ENCODE peak calls at places on chromosomes 16 and 17, in eight cellular contexts. J is GM13977, H is putamen, Z is coronary artery, U is NCI-H2107, S is GM10248, B is RWPE1, L is NCI-H69. T is an unnamed sample.

GRCh38 chr17:73647331-73647730 is 3.1 kb upstream of the SDK2 start:
- DNase-seq in S (no peak), B (no peak), U (no peak), L (peak), H (no peak), J (no peak), Z (peak), T (no peak)

GRCh38 chr16:87721622-87722565 is 43.9 kb downstream of the KLHDC4 start:
- DNase-seq in B (no peak), S (no peak), H (no peak), U (no peak), Z (no peak), J (no peak), L (no peak), T (no peak)

GRCh38 chr16:66849021-66849420 is 4.8 kb downstream of the CA7 start:
- DNase-seq in U (no peak), Z (no peak), L (no peak), B (no peak), H (no peak), S (no peak), J (no peak), T (no peak)

GRCh38 chr17:82370471-82371332 is 863 bp upstream of the UTS2R start:
- DNase-seq in L (no peak), J (no peak), Z (no peak), S (peak), B (no peak), U (no peak), H (no peak), T (no peak)

GRCh38 chr16:1378087-1378803 is 26.5 kb downstream of the GNPTG start:
- DNase-seq in J (no peak), U (no peak), B (no peak), L (peak), Z (no peak), H (no peak), S (no peak), T (no peak)

GRCh38 chr17:40065771-40066510 is 3.2 kb downstream of the THRA start:
- DNase-seq in H (no peak), L (no peak), J (no peak), U (no peak), S (no peak), Z (no peak), B (no peak), T (no peak)

GRCh38 chr17:15957608-15958307 is 12.8 kb downstream of the ADORA2B start:
- DNase-seq in Z (no peak), B (no peak), U (no peak), S (no peak), H (no peak), J (no peak), L (peak), T (no peak)

GRCh38 chr17:71759422-71760060 is 361.3 kb upstream of the SOX9 start:
- DNase-seq in U (no peak), H (no peak), J (no peak), B (no peak), L (peak), S (no peak), Z (no peak), T (no peak)

GRCh38 chr16:88566158-88566557 is 4.0 kb upstream of the ZC3H18 start:
- DNase-seq in J (no peak), Z (no peak), B (no peak), L (no peak), S (no peak), H (peak), U (no peak), T (no peak)

GRCh38 chr16:79276506-79276905 is 324.0 kb downstream of the MAF start:
- DNase-seq in Z (no peak), H (no peak), U (no peak), L (no peak), B (no peak), S (no peak), J (no peak), T (no peak)

GRCh38 chr17:81329279-81329926 is 34.3 kb upstream of the SLC38A10 start:
- DNase-seq in Z (no peak), J (no peak), B (peak), H (no peak), S (peak), U (peak), L (peak), T (no peak)

GRCh38 chr17:45992904-45993303 is 6.1 kb upstream of the STH start:
- DNase-seq in U (no peak), B (no peak), J (no peak), Z (no peak), H (no peak), S (no peak), L (no peak), T (no peak)

GRCh38 chr17:45231481-45232116 is 9.9 kb downstream of the FMNL1 start:
- DNase-seq in S (no peak), L (peak), Z (no peak), U (no peak), H (no peak), J (no peak), B (no peak), T (no peak)

GRCh38 chr17:32382526-32383223 is 32.7 kb downstream of the ZNF207 start:
- DNase-seq in S (no peak), U (no peak), H (no peak), B (no peak), L (no peak), J (no peak), Z (no peak), T (no peak)

GRCh38 chr17:57943645-57944044 is 11.6 kb downstream of the CUEDC1 start:
- DNase-seq in B (no peak), H (no peak), L (no peak), U (no peak), S (no peak), J (no peak), Z (no peak), T (no peak)

GRCh38 chr17:46841561-46842379 is 9.6 kb upstream of the WNT9B start:
- DNase-seq in H (no peak), S (no peak), J (peak), L (peak), U (no peak), Z (no peak), B (no peak), T (peak)

GRCh38 chr16:87309912-87310485 is 7.2 kb downstream of the C16orf95 start:
- DNase-seq in U (no peak), S (no peak), B (no peak), J (no peak), L (no peak), H (no peak), Z (peak), T (no peak)

GRCh38 chr16:31202402-31203385 is at the start of gene PYCARD:
- DNase-seq in J (peak), H (peak), Z (no peak), B (peak), U (no peak), L (peak), S (peak), T (no peak)

GRCh38 chr17:75118307-75118706 is 8.5 kb downstream of the ARMC7 start:
- DNase-seq in H (no peak), S (no peak), Z (no peak), J (no peak), U (no peak), L (no peak), B (no peak), T (no peak)

GRCh38 chr16:11105038-11105903 is 150.7 kb downstream of the SOCS1 start:
- DNase-seq in J (peak), U (peak), L (peak), S (peak), B (peak), Z (no peak), H (no peak), T (no peak)

GRCh38 chr17:65385726-65386125 is 175.7 kb downstream of the AXIN2 start:
- DNase-seq in J (no peak), B (no peak), L (no peak), Z (no peak), U (no peak), S (no peak), H (no peak), T (no peak)

GRCh38 chr16:27475561-27475960 is 73.6 kb downstream of the IL21R start:
- DNase-seq in L (no peak), U (no peak), S (no peak), Z (no peak), J (no peak), B (peak), H (no peak), T (no peak)

GRCh38 chr17:72491102-72491501 is 370.3 kb downstream of the SOX9 start:
- DNase-seq in S (no peak), L (no peak), Z (no peak), H (no peak), B (no peak), U (no peak), J (no peak), T (no peak)

GRCh38 chr16:49278944-49279725 is 2.5 kb downstream of the CBLN1 start:
- DNase-seq in S (no peak), Z (no peak), U (no peak), H (no peak), J (no peak), L (no peak), B (no peak), T (no peak)

GRCh38 chr16:11666108-11667055 is 1.9 kb upstream of the SNN start:
- DNase-seq in U (no peak), S (no peak), H (no peak), B (no peak), J (no peak), L (peak), Z (no peak), T (no peak)

GRCh38 chr17:67994827-67995567 is 1.3 kb downstream of the C17orf58 start:
- DNase-seq in U (no peak), S (no peak), L (peak), Z (no peak), B (peak), H (no peak), J (peak), T (no peak)

GRCh38 chr17:81558941-81559806 is 7.0 kb upstream of the FAAP100 start:
- DNase-seq in H (no peak), U (peak), Z (no peak), J (no peak), B (no peak), L (no peak), S (no peak), T (no peak)

GRCh38 chr16:47644166-47644565 is 183.0 kb downstream of the PHKB start:
- DNase-seq in J (no peak), U (no peak), H (no peak), S (no peak), L (no peak), Z (no peak), B (peak), T (no peak)